ENCODE peak calls at places on chromosomes 13 and 19, in nine cellular contexts. S, C, W, T, N, E, U, P and L are unnamed samples.

GRCh38 chr19:46413262-46414031 is at the start of gene CCDC8:
- DNase-seq in S (peak; percentile 64), C (peak; percentile 94), W (peak; percentile 99), T (peak; percentile 78), N (peak; percentile 95), E (peak; percentile 92), U (peak; percentile 98), P (peak; percentile 97), L (peak; percentile 95)

GRCh38 chr19:9865732-9866627 is 30.9 kb downstream of the PIN1 start:
- DNase-seq in S (no peak), C (no peak), W (no peak), T (no peak), N (no peak), E (no peak), U (no peak), P (no peak), L (no peak)

GRCh38 chr13:99693812-99694211 is 192.5 kb downstream of the TM9SF2 start:
- DNase-seq in S (no peak), C (no peak), W (no peak), T (no peak), N (no peak), E (no peak), U (no peak), P (no peak), L (no peak)

GRCh38 chr19:9936151-9937000 is at the start of gene OLFM2:
- DNase-seq in S (no peak), C (no peak), W (peak; percentile 55), T (no peak), N (no peak), E (no peak), U (no peak), P (no peak), L (no peak)

GRCh38 chr19:34254552-34255432 is at the start of gene GARRE1:
- DNase-seq in S (no peak), C (peak; percentile 75), W (peak; percentile 70), T (peak; percentile 39), N (no peak), E (peak; percentile 24), U (peak; percentile 37), P (no peak), L (no peak)

GRCh38 chr13:33236021-33236420 is 49.5 kb downstream of the STARD13 start:
- DNase-seq in S (peak; percentile 65), C (no peak), W (no peak), T (no peak), N (peak; percentile 89), E (peak; percentile 80), U (peak; percentile 74), P (no peak), L (peak; percentile 82)

GRCh38 chr13:35832551-35832950 is 298.6 kb downstream of the DCLK1 start:
- DNase-seq in S (no peak), C (no peak), W (no peak), T (no peak), N (no peak), E (peak; percentile 40), U (no peak), P (no peak), L (no peak)

GRCh38 chr13:40813662-40814454 is 24.4 kb downstream of the SLC25A15 start:
- DNase-seq in S (peak; percentile 23), C (no peak), W (peak; percentile 36), T (no peak), N (no peak), E (peak; percentile 34), U (peak; percentile 66), P (peak; percentile 11), L (peak; percentile 37)

GRCh38 chr13:39451301-39451700 is 151.7 kb downstream of the LHFPL6 start:
- DNase-seq in S (no peak), C (no peak), W (no peak), T (no peak), N (peak; percentile 25), E (peak; percentile 16), U (peak; percentile 80), P (peak; percentile 19), L (peak; percentile 43)

GRCh38 chr13:51006067-51006800 is 96.6 kb downstream of the RNASEH2B start:
- DNase-seq in S (no peak), C (no peak), W (no peak), T (no peak), N (no peak), E (no peak), U (no peak), P (no peak), L (peak; percentile 75)

GRCh38 chr19:48795855-48796142 is 15.0 kb downstream of the BCAT2 start:
- DNase-seq in S (no peak), C (no peak), W (no peak), T (no peak), N (no peak), E (no peak), U (no peak), P (no peak), L (peak; percentile 21)

GRCh38 chr13:33931397-33931987 is 113.5 kb downstream of the RFC3 start:
- DNase-seq in S (peak; percentile 40), C (no peak), W (peak; percentile 75), T (peak; percentile 13), N (peak; percentile 34), E (peak; percentile 53), U (peak; percentile 80), P (peak; percentile 43), L (peak; percentile 57)

GRCh38 chr19:49437231-49437630 is 4.1 kb downstream of the SLC17A7 start:
- DNase-seq in S (no peak), C (no peak), W (no peak), T (no peak), N (no peak), E (no peak), U (no peak), P (no peak), L (no peak)

GRCh38 chr13:43800828-43801227 is 14.1 kb upstream of the ENOX1 start:
- DNase-seq in S (no peak), C (no peak), W (no peak), T (no peak), N (no peak), E (no peak), U (no peak), P (no peak), L (no peak)

GRCh38 chr13:43805681-43806128 is 18.9 kb upstream of the ENOX1 start:
- DNase-seq in S (peak; percentile 16), C (no peak), W (no peak), T (no peak), N (no peak), E (peak; percentile 25), U (peak; percentile 42), P (peak; percentile 48), L (peak; percentile 37)

GRCh38 chr13:43802511-43802910 is 15.7 kb upstream of the ENOX1 start:
- DNase-seq in S (no peak), C (no peak), W (no peak), T (no peak), N (no peak), E (no peak), U (no peak), P (peak; percentile 67), L (no peak)

GRCh38 chr13:43805071-43805468 is 18.3 kb upstream of the ENOX1 start:
- DNase-seq in S (peak; percentile 92), C (no peak), W (no peak), T (no peak), N (peak; percentile 89), E (peak; percentile 96), U (peak; percentile 94), P (peak; percentile 99), L (peak; percentile 100)

GRCh38 chr13:43804461-43805070 is 17.8 kb upstream of the ENOX1 start:
- DNase-seq in S (peak; percentile 69), C (no peak), W (peak; percentile 76), T (peak; percentile 42), N (peak; percentile 44), E (peak; percentile 78), U (peak; percentile 84), P (peak; percentile 64), L (peak; percentile 89)
- TF ChIP-seq CTCF in S (peak; percentile 87), C (peak; percentile 28), W (peak; percentile 36), T (peak; percentile 81), N (peak; percentile 36), E (peak; percentile 64), U (peak; percentile 47), P (peak; percentile 46), L (peak; percentile 40)

DNA sequence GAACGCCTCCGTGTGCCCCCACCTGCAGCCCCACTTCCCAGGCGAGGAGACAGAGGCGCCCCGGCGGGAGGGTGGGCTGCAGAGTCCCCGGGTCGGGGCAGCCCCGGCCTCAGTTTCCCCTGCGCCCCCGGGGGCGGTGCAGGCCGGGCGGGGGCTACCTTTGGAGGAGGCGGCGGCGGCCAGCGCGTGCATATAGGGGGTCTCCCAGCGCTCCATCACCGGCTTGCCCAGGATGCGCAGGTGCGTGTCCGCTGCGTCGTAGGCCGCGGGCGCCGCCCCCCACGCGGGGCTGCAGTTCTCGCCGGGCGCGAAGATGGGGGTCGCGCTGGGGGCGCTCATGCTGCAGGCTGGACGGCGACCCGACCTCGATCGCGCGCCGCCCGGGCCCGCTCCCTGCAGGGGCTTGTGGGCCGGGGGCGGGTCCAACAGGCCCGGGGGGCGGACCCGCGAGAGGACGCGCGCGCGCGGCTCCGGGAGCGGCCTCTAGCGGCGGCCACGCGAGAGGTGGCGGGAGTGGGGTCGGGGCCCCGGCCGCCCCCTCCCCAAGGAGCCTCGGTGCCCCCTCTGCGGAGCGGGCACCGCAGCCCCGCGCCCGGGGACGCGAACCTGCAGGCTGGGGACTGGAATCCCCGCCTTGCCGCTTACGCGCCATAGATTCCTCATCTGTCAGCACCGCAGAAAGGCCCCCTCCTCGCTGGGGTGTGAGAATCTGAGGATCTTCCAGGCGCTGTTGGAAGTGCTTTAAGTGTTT is at the start of gene GAMT:
- DNase-seq in S (no peak), C (no peak), W (peak; percentile 75), T (peak; percentile 45), N (no peak), E (no peak), U (no peak), P (no peak), L (no peak)
- TF ChIP-seq CTCF in S (peak; percentile 77), C (peak; percentile 29), W (peak; percentile 23), T (peak; percentile 59), N (no peak), E (peak; percentile 48), U (peak; percentile 16), P (peak; percentile 18), L (no peak)

GRCh38 chr19:7223429-7223828 is 70.8 kb downstream of the INSR start:
- DNase-seq in S (no peak), C (no peak), W (no peak), T (no peak), N (no peak), E (no peak), U (no peak), P (no peak), L (no peak)
- TF ChIP-seq CTCF in S (no peak), C (no peak), W (no peak), T (no peak), N (no peak), E (no peak), U (no peak), P (no peak), L (no peak)

DNA sequence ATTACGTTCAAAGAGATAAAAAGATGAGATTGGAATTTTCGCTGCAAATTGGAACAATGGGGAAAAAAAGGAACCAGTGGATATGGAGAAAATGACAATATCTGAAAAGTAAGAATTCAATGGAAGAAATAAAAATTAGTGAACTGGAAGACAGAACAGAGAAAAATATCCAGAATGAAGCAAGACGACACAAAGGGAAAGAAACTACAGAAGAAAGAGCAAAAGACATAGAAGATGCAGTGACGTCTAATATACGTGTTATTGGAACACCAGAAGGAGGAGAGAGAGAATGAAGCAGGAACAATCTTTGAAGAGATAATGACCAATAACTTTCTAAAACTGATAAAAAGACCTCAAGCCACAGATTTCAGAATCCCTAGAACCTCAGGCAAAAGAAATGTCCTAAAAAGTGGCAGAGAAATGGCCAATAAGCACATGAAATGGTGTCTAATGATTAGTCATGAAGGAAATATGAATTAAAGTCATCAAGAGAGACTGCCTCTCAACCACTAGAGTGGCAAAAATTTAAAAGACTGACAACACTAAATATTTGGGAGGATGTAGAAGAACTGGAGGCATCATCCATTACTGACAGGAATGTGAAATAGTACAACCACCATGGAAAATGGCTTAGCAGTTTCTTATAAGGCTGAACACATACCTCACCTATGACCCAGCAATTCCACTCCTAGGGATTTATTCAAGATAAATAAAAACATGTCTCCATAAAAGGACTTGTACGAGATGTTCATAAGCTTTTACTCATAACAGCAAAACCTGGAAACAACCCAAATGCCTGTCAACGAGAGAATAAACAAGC is 56.5 kb downstream of the GADD45B start:
- DNase-seq in S (peak; percentile 96), C (no peak), W (no peak), T (no peak), N (peak; percentile 90), E (peak; percentile 76), U (peak; percentile 98), P (peak; percentile 81), L (peak; percentile 94)
- TF ChIP-seq CTCF in S (no peak), C (no peak), W (no peak), T (no peak), N (no peak), E (no peak), U (no peak), P (no peak), L (no peak)